ENCODE peak calls at places on chromosomes 5 and 9, in six cellular contexts. One of them, this sample, is unnamed.

GRCh38 chr9:127837346-127837745 is 17.1 kb downstream of the ENG start:
- DNase-seq in heart left ventricle: no peak
- DNase-seq in suprapubic skin: peak
- DNase-seq in HCT116: no peak
- DNase-seq in brain microvascular endothelial cell: no peak
- DNase-seq in PC-9: no peak
- DNase-seq in this sample: no peak

GRCh38 chr9:106962615-106963363 is 99.8 kb downstream of the ZNF462 start:
- DNase-seq in heart left ventricle: peak
- DNase-seq in suprapubic skin: no peak
- DNase-seq in HCT116: no peak
- DNase-seq in brain microvascular endothelial cell: peak
- DNase-seq in PC-9: no peak
- DNase-seq in this sample: no peak

GRCh38 chr9:13787234-13787833 is 507.8 kb upstream of the MPDZ start:
- DNase-seq in heart left ventricle: peak
- DNase-seq in suprapubic skin: no peak
- DNase-seq in HCT116: no peak
- DNase-seq in brain microvascular endothelial cell: peak
- DNase-seq in PC-9: no peak
- DNase-seq in this sample: no peak

GRCh38 chr9:132214027-132214622 is 52.3 kb downstream of the NTNG2 start:
- DNase-seq in heart left ventricle: peak
- DNase-seq in suprapubic skin: no peak
- DNase-seq in HCT116: peak
- DNase-seq in brain microvascular endothelial cell: peak
- DNase-seq in PC-9: no peak
- DNase-seq in this sample: no peak

GRCh38 chr5:143541943-143542797 is 138.7 kb upstream of the NR3C1 start:
- DNase-seq in heart left ventricle: no peak
- DNase-seq in suprapubic skin: no peak
- DNase-seq in HCT116: no peak
- DNase-seq in brain microvascular endothelial cell: peak
- DNase-seq in PC-9: no peak
- DNase-seq in this sample: no peak

GRCh38 chr9:34628656-34629491 is at the start of gene ARID3C:
- DNase-seq in heart left ventricle: no peak
- DNase-seq in suprapubic skin: no peak
- DNase-seq in HCT116: no peak
- DNase-seq in brain microvascular endothelial cell: no peak
- DNase-seq in PC-9: no peak
- DNase-seq in this sample: no peak

GRCh38 chr9:69771775-69772418 is 12.1 kb upstream of the PTAR1 start:
- DNase-seq in heart left ventricle: no peak
- DNase-seq in suprapubic skin: no peak
- DNase-seq in HCT116: no peak
- DNase-seq in brain microvascular endothelial cell: peak
- DNase-seq in PC-9: no peak
- DNase-seq in this sample: no peak

GRCh38 chr5:32627219-32627880 is 42.0 kb downstream of the SUB1 start:
- DNase-seq in heart left ventricle: no peak
- DNase-seq in suprapubic skin: no peak
- DNase-seq in HCT116: no peak
- DNase-seq in brain microvascular endothelial cell: peak
- DNase-seq in PC-9: peak
- DNase-seq in this sample: no peak

GRCh38 chr5:19928556-19929421 is 59.2 kb downstream of the CDH18 start:
- DNase-seq in heart left ventricle: no peak
- DNase-seq in suprapubic skin: no peak
- DNase-seq in HCT116: no peak
- DNase-seq in brain microvascular endothelial cell: peak
- DNase-seq in PC-9: no peak
- DNase-seq in this sample: no peak

GRCh38 chr5:19940192-19940591 is 47.8 kb downstream of the CDH18 start:
- DNase-seq in heart left ventricle: no peak
- DNase-seq in suprapubic skin: no peak
- DNase-seq in HCT116: no peak
- DNase-seq in brain microvascular endothelial cell: no peak
- DNase-seq in PC-9: no peak
- DNase-seq in this sample: no peak

GRCh38 chr5:141199359-141200235 is at the start of gene PCDHB11:
- DNase-seq in heart left ventricle: no peak
- DNase-seq in suprapubic skin: no peak
- DNase-seq in HCT116: no peak
- DNase-seq in brain microvascular endothelial cell: no peak
- DNase-seq in PC-9: no peak
- DNase-seq in this sample: no peak
- TF ChIP-seq CTCF in heart left ventricle: peak
- TF ChIP-seq CTCF in suprapubic skin: no peak
- TF ChIP-seq CTCF in HCT116: peak
- TF ChIP-seq CTCF in brain microvascular endothelial cell: no peak
- TF ChIP-seq CTCF in PC-9: peak
- TF ChIP-seq CTCF in this sample: peak

GRCh38 chr5:67165524-67166459 is 30.8 kb downstream of the CD180 start:
- DNase-seq in heart left ventricle: peak
- DNase-seq in suprapubic skin: peak
- DNase-seq in HCT116: peak
- DNase-seq in brain microvascular endothelial cell: peak
- DNase-seq in PC-9: no peak
- DNase-seq in this sample: no peak
- TF ChIP-seq CTCF in heart left ventricle: peak
- TF ChIP-seq CTCF in suprapubic skin: peak
- TF ChIP-seq CTCF in HCT116: peak
- TF ChIP-seq CTCF in brain microvascular endothelial cell: peak
- TF ChIP-seq CTCF in PC-9: no peak
- TF ChIP-seq CTCF in this sample: peak

GRCh38 chr9:38017149-38017884 is 51.7 kb downstream of the SHB start:
- DNase-seq in heart left ventricle: peak
- DNase-seq in suprapubic skin: no peak
- DNase-seq in HCT116: no peak
- DNase-seq in brain microvascular endothelial cell: peak
- DNase-seq in PC-9: peak
- DNase-seq in this sample: no peak
- TF ChIP-seq CTCF in heart left ventricle: peak
- TF ChIP-seq CTCF in suprapubic skin: peak
- TF ChIP-seq CTCF in HCT116: peak
- TF ChIP-seq CTCF in brain microvascular endothelial cell: peak
- TF ChIP-seq CTCF in PC-9: peak
- TF ChIP-seq CTCF in this sample: peak

DNA sequence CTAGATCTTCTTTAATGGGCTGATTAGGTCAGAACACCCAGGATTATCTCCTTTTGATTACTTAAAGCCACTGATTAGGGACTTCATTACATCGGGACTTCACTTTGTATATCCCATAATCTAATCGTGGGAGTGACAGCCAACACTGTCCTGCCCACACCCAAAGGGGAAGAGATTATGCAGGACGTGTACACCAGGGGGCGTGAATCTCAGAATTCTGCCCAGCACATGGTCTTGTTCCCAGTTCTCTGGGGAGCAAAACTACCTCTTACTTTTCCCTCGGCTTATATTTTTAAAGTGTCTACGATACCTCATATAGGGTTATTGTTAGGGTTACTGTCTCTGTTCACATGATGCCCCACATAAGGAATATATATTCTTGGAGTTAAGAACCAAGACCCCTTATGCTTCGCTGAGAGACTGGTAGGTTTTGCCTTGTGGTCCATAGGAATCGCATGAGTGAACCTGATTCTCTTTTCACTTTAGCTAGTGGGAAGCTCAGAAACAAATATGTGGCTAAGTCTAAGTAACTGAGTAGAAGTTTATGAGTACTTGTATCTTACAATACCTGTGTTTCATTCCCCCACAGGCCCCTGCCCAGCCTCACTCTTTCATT is 192.7 kb downstream of the GNA14 start:
- DNase-seq in heart left ventricle: no peak
- DNase-seq in suprapubic skin: no peak
- DNase-seq in HCT116: peak
- DNase-seq in brain microvascular endothelial cell: no peak
- DNase-seq in PC-9: no peak
- DNase-seq in this sample: no peak
- TF ChIP-seq CTCF in heart left ventricle: peak
- TF ChIP-seq CTCF in suprapubic skin: peak
- TF ChIP-seq CTCF in HCT116: peak
- TF ChIP-seq CTCF in brain microvascular endothelial cell: peak
- TF ChIP-seq CTCF in PC-9: peak
- TF ChIP-seq CTCF in this sample: peak

GRCh38 chr5:45037927-45038326 is 229.2 kb downstream of the MRPS30 start:
- DNase-seq in heart left ventricle: no peak
- DNase-seq in suprapubic skin: no peak
- DNase-seq in HCT116: no peak
- DNase-seq in brain microvascular endothelial cell: no peak
- DNase-seq in PC-9: no peak
- DNase-seq in this sample: no peak

GRCh38 chr5:45042283-45042682 is 233.5 kb downstream of the MRPS30 start:
- DNase-seq in heart left ventricle: no peak
- DNase-seq in suprapubic skin: no peak
- DNase-seq in HCT116: no peak
- DNase-seq in brain microvascular endothelial cell: no peak
- DNase-seq in PC-9: no peak
- DNase-seq in this sample: no peak

GRCh38 chr5:45035991-45036390 is 227.2 kb downstream of the MRPS30 start:
- DNase-seq in heart left ventricle: no peak
- DNase-seq in suprapubic skin: no peak
- DNase-seq in HCT116: no peak
- DNase-seq in brain microvascular endothelial cell: no peak
- DNase-seq in PC-9: no peak
- DNase-seq in this sample: no peak

DNA sequence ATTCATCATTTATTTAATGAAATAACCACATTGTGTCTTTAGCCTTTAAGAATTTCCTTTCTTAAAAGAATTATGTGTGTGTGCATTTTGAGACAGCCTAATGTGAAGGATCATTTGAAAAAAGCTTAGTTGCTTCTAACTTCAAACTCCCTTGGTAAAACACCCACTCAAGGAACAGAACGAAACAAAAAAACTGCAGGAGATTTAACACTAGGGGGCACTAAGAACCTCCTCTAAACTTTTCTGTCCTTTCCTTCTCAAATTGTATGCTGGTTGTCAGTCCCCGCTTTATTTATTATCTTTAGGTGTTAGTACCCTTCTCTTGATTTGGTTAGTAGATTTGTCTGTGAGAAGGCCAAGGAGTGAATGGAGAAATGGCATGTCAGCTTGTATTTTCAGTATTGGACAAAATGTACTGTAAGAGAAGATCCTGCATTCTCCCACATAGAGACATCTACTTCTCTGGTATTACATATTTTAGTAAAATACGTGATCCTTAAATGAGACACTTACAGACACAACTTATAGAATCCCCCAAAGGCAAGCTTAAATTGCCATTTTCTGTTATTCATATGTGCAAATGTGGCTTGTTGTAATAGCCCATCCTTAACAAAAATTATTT is 229.7 kb downstream of the MRPS30 start:
- DNase-seq in heart left ventricle: no peak
- DNase-seq in suprapubic skin: no peak
- DNase-seq in HCT116: peak
- DNase-seq in brain microvascular endothelial cell: peak
- DNase-seq in PC-9: no peak
- DNase-seq in this sample: no peak
- TF ChIP-seq CTCF in heart left ventricle: peak
- TF ChIP-seq CTCF in suprapubic skin: peak
- TF ChIP-seq CTCF in HCT116: peak
- TF ChIP-seq CTCF in brain microvascular endothelial cell: peak
- TF ChIP-seq CTCF in PC-9: peak
- TF ChIP-seq CTCF in this sample: peak

GRCh38 chr5:162603399-162603798 is 535.8 kb downstream of the GABRG2 start:
- DNase-seq in heart left ventricle: no peak
- DNase-seq in suprapubic skin: no peak
- DNase-seq in HCT116: no peak
- DNase-seq in brain microvascular endothelial cell: no peak
- DNase-seq in PC-9: no peak
- DNase-seq in this sample: no peak

GRCh38 chr5:162607879-162608278 is 540.3 kb downstream of the GABRG2 start:
- DNase-seq in heart left ventricle: no peak
- DNase-seq in suprapubic skin: no peak
- DNase-seq in HCT116: no peak
- DNase-seq in brain microvascular endothelial cell: no peak
- DNase-seq in PC-9: no peak
- DNase-seq in this sample: no peak
- TF ChIP-seq CTCF in heart left ventricle: no peak
- TF ChIP-seq CTCF in suprapubic skin: no peak
- TF ChIP-seq CTCF in HCT116: no peak
- TF ChIP-seq CTCF in brain microvascular endothelial cell: no peak
- TF ChIP-seq CTCF in PC-9: peak
- TF ChIP-seq CTCF in this sample: peak